ENCODE peak calls at places on chromosomes 11 and 22, in five cellular contexts. Q, E, O, R and K are unnamed samples.

GRCh38 chr11:72570893-72571741 is 103.1 kb downstream of the PDE2A start:
- DNase-seq in R (no peak), O (no peak), E (no peak), Q (no peak), K (no peak)

GRCh38 chr11:18731949-18732821 is 6.2 kb upstream of the IGSF22 start:
- DNase-seq in E (no peak), O (peak), R (no peak), Q (peak), K (no peak)

GRCh38 chr11:131977231-131977630 is 606.8 kb downstream of the NTM start:
- DNase-seq in R (no peak), O (no peak), Q (no peak), E (no peak), K (peak)

GRCh38 chr11:2096001-2096918 is 42.9 kb downstream of the IGF2 start:
- DNase-seq in R (no peak), O (no peak), Q (no peak), E (no peak), K (no peak)

GRCh38 chr11:85269109-85269508 is 358.0 kb downstream of the DLG2 start:
- DNase-seq in E (no peak), O (no peak), R (no peak), Q (no peak), K (no peak)

GRCh38 chr22:50576806-50577696 is 1.2 kb downstream of the CPT1B start:
- DNase-seq in R (no peak), O (no peak), E (no peak), Q (no peak), K (no peak)

GRCh38 chr22:50219800-50220602 is 19.2 kb downstream of the SELENOO start:
- DNase-seq in E (no peak), Q (no peak), R (no peak), O (no peak), K (no peak)

GRCh38 chr22:17217179-17217578 is 2.1 kb downstream of the ADA2 start:
- DNase-seq in R (no peak), O (no peak), Q (no peak), E (peak), K (no peak)

GRCh38 chr11:64456509-64457320 is 97.8 kb downstream of the RPS6KA4 start:
- DNase-seq in O (no peak), R (no peak), Q (no peak), E (no peak), K (no peak)

GRCh38 chr11:13721760-13722159 is 53.3 kb downstream of the FAR1 start:
- DNase-seq in Q (no peak), O (no peak), R (no peak), E (no peak), K (no peak)

GRCh38 chr11:26287067-26287518 is 44.8 kb upstream of the ANO3 start:
- DNase-seq in Q (no peak), O (no peak), E (no peak), R (no peak), K (no peak)

GRCh38 chr22:37079668-37080171 is 28.2 kb downstream of the KCTD17 start:
- DNase-seq in Q (no peak), E (no peak), R (no peak), O (peak), K (no peak)

GRCh38 chr22:42363851-42364250 is 68.4 kb downstream of the NFAM1 start:
- DNase-seq in O (no peak), E (no peak), Q (no peak), R (no peak), K (no peak)

GRCh38 chr11:100484948-100485347 is 202.1 kb upstream of the ARHGAP42 start:
- DNase-seq in R (no peak), O (no peak), Q (no peak), E (no peak), K (no peak)

GRCh38 chr11:114563077-114563476 is 3.4 kb upstream of the NXPE1 start:
- DNase-seq in O (no peak), E (no peak), Q (no peak), R (no peak), K (no peak)

GRCh38 chr11:111283945-111284481 is 14.3 kb upstream of the POU2AF3 start:
- DNase-seq in Q (no peak), R (no peak), O (no peak), E (no peak), K (no peak)

GRCh38 chr22:32355760-32356159 is 1.9 kb upstream of the RFPL3 start:
- DNase-seq in R (no peak), O (no peak), E (no peak), Q (no peak), K (no peak)